ENCODE peak calls at places on chromosomes 7 and 10, in nine cellular contexts. N, U, R, Q, H, F, J, L and Y are unnamed samples.

GRCh38 chr7:131692131-131692960 is 135.9 kb upstream of the PODXL start:
- DNase-seq in N (peak; percentile 11), L (no peak), R (peak; percentile 17), U (peak; percentile 65), H (peak; percentile 34), Q (peak; percentile 46), J (peak; percentile 7), F (peak; percentile 21), Y (no peak)

GRCh38 chr10:107576746-107577145 is 412.2 kb upstream of the SORCS1 start:
- DNase-seq in R (peak; percentile 38), Q (peak; percentile 54), J (no peak), U (no peak), F (no peak), N (no peak), L (no peak), H (no peak), Y (no peak)

GRCh38 chr7:48411619-48412018 is 240.4 kb downstream of the ABCA13 start:
- DNase-seq in U (no peak), H (no peak), F (no peak), N (no peak), J (no peak), L (no peak), R (no peak), Q (no peak), Y (no peak)

GRCh38 chr7:103905997-103906396 is 83.5 kb downstream of the RELN start:
- DNase-seq in Q (no peak), L (no peak), H (no peak), F (no peak), R (no peak), U (no peak), N (no peak), J (no peak), Y (no peak)

GRCh38 chr7:112162161-112163020 is 43.8 kb downstream of the DOCK4 start:
- DNase-seq in N (no peak), L (no peak), U (no peak), R (peak; percentile 31), J (peak; percentile 58), H (peak; percentile 59), F (peak; percentile 68), Q (peak; percentile 28), Y (no peak)

GRCh38 chr10:127148933-127149220 is 47.5 kb downstream of the INSYN2A start:
- DNase-seq in L (peak; percentile 50), R (peak; percentile 95), N (no peak), H (peak; percentile 79), Q (peak; percentile 85), F (peak; percentile 93), J (peak; percentile 87), U (no peak), Y (no peak)

GRCh38 chr7:135684134-135684533 is 21.8 kb downstream of the STMP1 start:
- DNase-seq in R (peak; percentile 39), Q (no peak), U (no peak), H (peak; percentile 40), N (no peak), J (peak; percentile 49), L (no peak), F (peak; percentile 65), Y (no peak)

GRCh38 chr10:119897366-119897765 is 4.8 kb downstream of the SEC23IP start:
- DNase-seq in U (no peak), Q (no peak), F (no peak), H (no peak), L (no peak), N (no peak), J (no peak), R (no peak), Y (no peak)

GRCh38 chr10:129961274-129961839 is 2.7 kb downstream of the EBF3 start:
- DNase-seq in Q (no peak), U (no peak), F (no peak), L (no peak), H (peak; percentile 61), R (no peak), N (no peak), J (no peak), Y (no peak)

GRCh38 chr10:125536236-125536635 is 146.7 kb downstream of the TEX36 start:
- DNase-seq in Q (no peak), L (no peak), N (no peak), J (no peak), U (no peak), F (no peak), H (no peak), R (no peak), Y (no peak)

GRCh38 chr7:106659369-106659962 is 1.5 kb downstream of the CCDC71L start:
- DNase-seq in H (peak; percentile 59), F (peak; percentile 41), R (no peak), N (no peak), J (peak; percentile 18), Q (no peak), U (no peak), L (no peak), Y (no peak)

GRCh38 chr7:76233538-76234281 is 32.0 kb downstream of the SRRM3 start:
- DNase-seq in Q (no peak), H (peak; percentile 16), R (no peak), U (no peak), L (no peak), J (no peak), F (no peak), N (no peak), Y (no peak)

GRCh38 chr7:115812796-115813195 is 217.8 kb downstream of the TFEC start:
- DNase-seq in F (no peak), H (no peak), J (no peak), R (no peak), L (no peak), U (no peak), Q (no peak), N (no peak), Y (no peak)
- TF ChIP-seq CTCF in F (no peak), H (no peak), J (no peak), R (no peak), L (no peak), U (no peak), Q (no peak), N (no peak), Y (no peak)

GRCh38 chr10:93703066-93703465 is 674 bp upstream of the FRA10AC1 start:
- DNase-seq in R (peak; percentile 5), U (no peak), Q (no peak), N (no peak), L (no peak), H (peak; percentile 31), F (peak; percentile 7), J (peak; percentile 2), Y (no peak)

GRCh38 chr10:93701903-93702277 is 502 bp downstream of the FRA10AC1 start:
- DNase-seq in F (peak; percentile 62), N (peak; percentile 78), L (peak; percentile 29), R (peak; percentile 57), H (peak; percentile 63), Q (peak; percentile 51), U (no peak), J (peak; percentile 55), Y (no peak)

GRCh38 chr10:93702278-93703001 is at the start of gene FRA10AC1:
- DNase-seq in H (peak; percentile 95), F (peak; percentile 92), U (peak; percentile 78), N (peak; percentile 87), R (peak; percentile 62), Q (peak; percentile 90), L (peak; percentile 81), J (peak; percentile 92), Y (peak; percentile 96)

GRCh38 chr10:93695720-93696119 is 6.7 kb downstream of the FRA10AC1 start:
- DNase-seq in N (no peak), U (no peak), F (no peak), J (no peak), Q (no peak), L (no peak), H (no peak), R (no peak), Y (no peak)

DNA sequence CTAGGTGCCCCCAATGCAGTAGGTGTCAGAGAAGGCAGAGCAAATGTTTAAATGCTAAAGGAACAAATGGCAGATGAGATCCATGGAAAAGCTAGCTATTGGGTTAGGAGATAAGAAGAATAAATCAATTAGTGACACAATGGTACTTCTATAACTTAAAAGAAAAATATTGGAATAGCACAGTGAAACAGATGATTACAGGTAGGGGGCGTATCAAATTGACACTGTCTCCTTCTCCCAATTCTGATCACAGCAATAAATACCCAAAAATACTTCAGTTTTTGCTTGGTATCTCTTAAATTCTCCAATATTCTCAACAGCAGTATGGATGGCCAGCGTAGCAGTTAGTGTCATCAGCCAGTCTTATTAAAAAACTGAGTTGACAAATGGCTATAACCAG is 5.2 kb downstream of the FRA10AC1 start:
- DNase-seq in Q (no peak), L (no peak), F (no peak), J (no peak), N (no peak), R (no peak), H (no peak), U (no peak), Y (no peak)
- TF ChIP-seq CTCF in Q (peak; percentile 17), L (no peak), F (no peak), J (no peak), N (no peak), R (no peak), H (no peak), U (peak; percentile 4), Y (no peak)

GRCh38 chr10:61639952-61640351 is 22.8 kb upstream of the CABCOCO1 start:
- DNase-seq in N (no peak), F (no peak), L (no peak), R (no peak), H (no peak), J (peak; percentile 34), U (no peak), Q (no peak), Y (no peak)

GRCh38 chr10:61643316-61643751 is 19.4 kb upstream of the CABCOCO1 start:
- DNase-seq in N (peak; percentile 12), Q (peak; percentile 51), H (peak; percentile 77), L (no peak), U (no peak), J (peak; percentile 85), R (peak; percentile 55), F (peak; percentile 92), Y (no peak)

GRCh38 chr10:61640876-61641275 is 21.9 kb upstream of the CABCOCO1 start:
- DNase-seq in H (no peak), R (no peak), L (no peak), N (no peak), J (no peak), F (no peak), Q (no peak), U (no peak), Y (no peak)

GRCh38 chr10:61642073-61642637 is 20.6 kb upstream of the CABCOCO1 start:
- DNase-seq in F (peak; percentile 35), J (no peak), N (no peak), U (no peak), R (no peak), Q (no peak), L (no peak), H (peak; percentile 46), Y (no peak)

GRCh38 chr10:61642692-61643091 is 20.0 kb upstream of the CABCOCO1 start:
- DNase-seq in U (no peak), J (peak; percentile 82), Q (peak; percentile 86), R (peak; percentile 56), L (no peak), H (peak; percentile 96), F (peak; percentile 90), N (no peak), Y (no peak)
- TF ChIP-seq CTCF in U (no peak), J (no peak), Q (no peak), R (no peak), L (no peak), H (no peak), F (no peak), N (no peak), Y (no peak)

DNA sequence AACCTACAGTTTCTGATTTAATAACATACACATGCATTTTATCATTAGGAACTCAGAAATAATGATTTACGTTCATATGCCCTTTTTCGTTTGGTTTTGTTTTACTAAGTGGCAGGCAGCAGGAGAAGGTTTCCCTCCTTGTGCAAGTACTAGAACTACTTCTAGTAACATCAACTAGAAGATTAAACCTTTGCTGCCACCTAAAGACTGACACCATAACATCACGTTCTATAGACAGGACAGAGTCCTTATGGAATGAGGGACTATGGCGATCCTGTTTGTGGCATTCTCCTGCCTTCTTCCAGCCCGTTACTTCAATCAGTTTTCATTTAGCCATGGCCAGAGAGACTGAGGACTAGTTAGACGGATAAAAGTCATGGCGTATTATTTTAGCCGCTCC is 53.2 kb downstream of the GAD2 start:
- DNase-seq in R (peak; percentile 16), N (no peak), H (peak; percentile 30), J (no peak), F (peak; percentile 31), U (peak; percentile 31), Q (peak; percentile 56), L (peak; percentile 14), Y (no peak)
- TF ChIP-seq CTCF in R (peak; percentile 5), N (no peak), H (peak; percentile 4), J (no peak), F (no peak), U (peak; percentile 26), Q (peak; percentile 49), L (peak; percentile 47), Y (no peak)